ENCODE peak calls at places on chromosomes 5 and 9, in ten cellular contexts. H is hypothalamus; A is activated naive CD4-positive, alpha-beta T cell treated with anti-CD3 and anti-CD28 coated beads for 36 hours; R is mucosa of descending colon; Q is tibial artery; Y is trophoblast cell; N is activated gamma-delta T cell treated with Interleukin-2 at 50 U/mL for 16 hours; V is sigmoid colon; Z is Calu3; T is A549. W is an unnamed sample.

GRCh38 chr5:154844800-154845199 is 5.6 kb downstream of the FAXDC2 start:
- DNase-seq in T (no peak), V (no peak), Q (no peak), R (no peak), Y (no peak), Z (no peak), N (no peak), H (no peak), A (no peak), W (no peak)

GRCh38 chr9:86741311-86742215 is 205.7 kb downstream of the GAS1 start:
- DNase-seq in R (no peak), H (no peak), A (no peak), Y (peak), T (no peak), N (no peak), Z (peak), Q (no peak), V (no peak), W (no peak)

GRCh38 chr9:122217640-122218039 is 11.1 kb downstream of the LHX6 start:
- DNase-seq in V (no peak), Y (no peak), R (no peak), H (no peak), T (no peak), A (no peak), N (no peak), Z (no peak), Q (no peak), W (no peak)

GRCh38 chr9:135516132-135516860 is 4.9 kb upstream of the LCN1 start:
- DNase-seq in H (no peak), Z (no peak), V (peak), A (peak), Q (peak), N (no peak), Y (no peak), T (no peak), R (no peak), W (no peak)

GRCh38 chr9:74950456-74950855 is 2.3 kb downstream of the C9orf40 start:
- DNase-seq in Q (no peak), Z (no peak), Y (no peak), A (no peak), R (no peak), H (no peak), T (no peak), N (no peak), V (no peak), W (no peak)

GRCh38 chr5:68848086-68848485 is 245.7 kb upstream of the SLC30A5 start:
- DNase-seq in H (no peak), Q (no peak), Y (peak), T (no peak), V (no peak), R (no peak), N (no peak), Z (no peak), A (no peak), W (no peak)

GRCh38 chr5:42912184-42912766 is 100.6 kb upstream of the SELENOP start:
- DNase-seq in Z (peak), A (peak), R (no peak), Y (peak), N (peak), Q (no peak), T (peak), V (no peak), H (no peak), W (peak)

GRCh38 chr5:1564824-1565736 is 41.3 kb upstream of the LPCAT1 start:
- DNase-seq in Z (no peak), N (no peak), T (no peak), R (no peak), H (no peak), V (no peak), Y (no peak), A (no peak), Q (no peak), W (no peak)

GRCh38 chr9:31839273-31839672 is 545.2 kb upstream of the ACO1 start:
- DNase-seq in N (no peak), V (no peak), H (no peak), Q (no peak), A (no peak), T (no peak), R (no peak), Y (no peak), Z (peak), W (no peak)

GRCh38 chr5:92652735-92653134 is 928.3 kb downstream of the NR2F1-AS1 start:
- DNase-seq in Y (no peak), T (no peak), V (no peak), Z (no peak), R (no peak), H (no peak), A (no peak), N (no peak), Q (no peak), W (no peak)

GRCh38 chr9:31908158-31908890 is 476.1 kb upstream of the ACO1 start:
- DNase-seq in N (no peak), Q (no peak), Y (no peak), R (no peak), Z (peak), T (no peak), A (no peak), H (no peak), V (no peak), W (no peak)

GRCh38 chr9:3740690-3741419 is 215.1 kb upstream of the RFX3 start:
- DNase-seq in N (no peak), A (no peak), Q (no peak), V (no peak), Z (no peak), R (no peak), H (no peak), Y (peak), T (no peak), W (no peak)

GRCh38 chr9:8115570-8115969 is 316.0 kb upstream of the DMAC1 start:
- DNase-seq in N (no peak), A (no peak), Q (no peak), T (no peak), V (no peak), R (no peak), Y (no peak), H (no peak), Z (no peak), W (no peak)

GRCh38 chr5:138274189-138274853 is at the start of gene GFRA3:
- DNase-seq in A (peak), R (no peak), T (no peak), Z (peak), Q (no peak), Y (no peak), N (peak), V (peak), H (no peak), W (no peak)

GRCh38 chr5:90866333-90866732 is 307.7 kb downstream of the ADGRV1 start:
- DNase-seq in R (no peak), Z (no peak), N (no peak), H (no peak), T (peak), V (no peak), Q (no peak), Y (peak), A (no peak), W (peak)

GRCh38 chr5:55535199-55535905 is 588 bp upstream of the PLPP1 start:
- DNase-seq in Q (no peak), N (no peak), V (no peak), R (no peak), A (no peak), Z (no peak), H (no peak), T (no peak), Y (no peak), W (no peak)

GRCh38 chr9:68530618-68531017 is 10.1 kb downstream of the TMEM252 start:
- DNase-seq in N (no peak), Y (peak), A (no peak), R (peak), T (no peak), Q (peak), H (no peak), Z (peak), V (peak), W (no peak)

GRCh38 chr9:35756275-35756742 is 2.2 kb upstream of the MSMP start:
- DNase-seq in A (peak), Z (peak), H (no peak), T (no peak), Q (no peak), R (peak), V (peak), N (peak), Y (no peak), W (no peak)

GRCh38 chr5:131635755-131636479 is 888 bp upstream of the RAPGEF6 start:
- DNase-seq in Y (peak), T (peak), R (no peak), Q (no peak), V (no peak), Z (no peak), N (no peak), A (peak), H (peak), W (peak)

W was measured in OCI-LY7.